ENCODE peak calls at places on chromosomes 5 and 9, in ten cellular contexts. One of them, this sample, is unnamed.

GRCh38 chr5:145408048-145408341 is 427.1 kb downstream of the PRELID2 start:
- DNase-seq in ELF-1: no peak
- DNase-seq in NCI-H1092 treated with DMSO at 0.1 percent for 48 hours: no peak
- DNase-seq in tibial artery: no peak
- DNase-seq in Right ventricle myocardium superior: no peak
- DNase-seq in heart left ventricle: no peak
- DNase-seq in GM04504: no peak
- DNase-seq in HS-5: no peak
- DNase-seq in stimulated activated CD4-positive, alpha-beta T cell treated with anti-CD3 and anti-CD28 coated beads, Interleukin-15, amount 100 ng/mL, for 1 hour: no peak
- DNase-seq in pulmonary artery endothelial cell: no peak
- DNase-seq in this sample: no peak

GRCh38 chr5:50727149-50727496 is 60.7 kb downstream of the PARP8 start:
- DNase-seq in ELF-1: no peak
- DNase-seq in pulmonary artery endothelial cell: no peak
- DNase-seq in stimulated activated CD4-positive, alpha-beta T cell treated with anti-CD3 and anti-CD28 coated beads, Interleukin-15, amount 100 ng/mL, for 1 hour: no peak
- DNase-seq in NCI-H1092 treated with DMSO at 0.1 percent for 48 hours: no peak
- DNase-seq in heart left ventricle: no peak
- DNase-seq in Right ventricle myocardium superior: no peak
- DNase-seq in GM04504: no peak
- DNase-seq in tibial artery: peak; percentile 38
- DNase-seq in HS-5: no peak
- DNase-seq in this sample: no peak

GRCh38 chr9:128600111-128600510 is 47.7 kb downstream of the SPTAN1 start:
- DNase-seq in tibial artery: no peak
- DNase-seq in ELF-1: no peak
- DNase-seq in pulmonary artery endothelial cell: no peak
- DNase-seq in stimulated activated CD4-positive, alpha-beta T cell treated with anti-CD3 and anti-CD28 coated beads, Interleukin-15, amount 100 ng/mL, for 1 hour: no peak
- DNase-seq in Right ventricle myocardium superior: no peak
- DNase-seq in heart left ventricle: no peak
- DNase-seq in NCI-H1092 treated with DMSO at 0.1 percent for 48 hours: no peak
- DNase-seq in HS-5: no peak
- DNase-seq in GM04504: no peak
- DNase-seq in this sample: no peak

GRCh38 chr9:13841801-13842462 is 472.0 kb downstream of the NFIB start:
- DNase-seq in ELF-1: no peak
- DNase-seq in heart left ventricle: peak; percentile 46
- DNase-seq in GM04504: no peak
- DNase-seq in HS-5: no peak
- DNase-seq in tibial artery: no peak
- DNase-seq in stimulated activated CD4-positive, alpha-beta T cell treated with anti-CD3 and anti-CD28 coated beads, Interleukin-15, amount 100 ng/mL, for 1 hour: no peak
- DNase-seq in pulmonary artery endothelial cell: no peak
- DNase-seq in NCI-H1092 treated with DMSO at 0.1 percent for 48 hours: no peak
- DNase-seq in Right ventricle myocardium superior: peak; percentile 43
- DNase-seq in this sample: no peak

GRCh38 chr5:65163698-65164097 is 318.0 kb downstream of the ADAMTS6 start:
- DNase-seq in NCI-H1092 treated with DMSO at 0.1 percent for 48 hours: no peak
- DNase-seq in ELF-1: no peak
- DNase-seq in stimulated activated CD4-positive, alpha-beta T cell treated with anti-CD3 and anti-CD28 coated beads, Interleukin-15, amount 100 ng/mL, for 1 hour: no peak
- DNase-seq in GM04504: peak; percentile 17
- DNase-seq in Right ventricle myocardium superior: no peak
- DNase-seq in heart left ventricle: no peak
- DNase-seq in HS-5: peak; percentile 65
- DNase-seq in tibial artery: no peak
- DNase-seq in pulmonary artery endothelial cell: no peak
- DNase-seq in this sample: no peak

GRCh38 chr5:124980174-124980941 is 233.9 kb upstream of the ZNF608 start:
- DNase-seq in ELF-1: peak; percentile 77
- DNase-seq in HS-5: no peak
- DNase-seq in heart left ventricle: no peak
- DNase-seq in Right ventricle myocardium superior: no peak
- DNase-seq in pulmonary artery endothelial cell: no peak
- DNase-seq in stimulated activated CD4-positive, alpha-beta T cell treated with anti-CD3 and anti-CD28 coated beads, Interleukin-15, amount 100 ng/mL, for 1 hour: no peak
- DNase-seq in tibial artery: no peak
- DNase-seq in NCI-H1092 treated with DMSO at 0.1 percent for 48 hours: peak; percentile 10
- DNase-seq in GM04504: no peak
- DNase-seq in this sample: no peak

GRCh38 chr9:93089024-93089423 is 7.0 kb upstream of the CARD19 start:
- DNase-seq in HS-5: no peak
- DNase-seq in Right ventricle myocardium superior: no peak
- DNase-seq in tibial artery: no peak
- DNase-seq in heart left ventricle: no peak
- DNase-seq in NCI-H1092 treated with DMSO at 0.1 percent for 48 hours: no peak
- DNase-seq in stimulated activated CD4-positive, alpha-beta T cell treated with anti-CD3 and anti-CD28 coated beads, Interleukin-15, amount 100 ng/mL, for 1 hour: no peak
- DNase-seq in pulmonary artery endothelial cell: no peak
- DNase-seq in ELF-1: no peak
- DNase-seq in GM04504: no peak
- DNase-seq in this sample: no peak

GRCh38 chr9:22913518-22913917 is 466.9 kb downstream of the DMRTA1 start:
- DNase-seq in tibial artery: no peak
- DNase-seq in heart left ventricle: no peak
- DNase-seq in HS-5: no peak
- DNase-seq in pulmonary artery endothelial cell: no peak
- DNase-seq in NCI-H1092 treated with DMSO at 0.1 percent for 48 hours: no peak
- DNase-seq in Right ventricle myocardium superior: no peak
- DNase-seq in GM04504: no peak
- DNase-seq in ELF-1: peak; percentile 18
- DNase-seq in stimulated activated CD4-positive, alpha-beta T cell treated with anti-CD3 and anti-CD28 coated beads, Interleukin-15, amount 100 ng/mL, for 1 hour: no peak
- DNase-seq in this sample: no peak

GRCh38 chr5:38441730-38442573 is 114.5 kb downstream of the LIFR start:
- DNase-seq in stimulated activated CD4-positive, alpha-beta T cell treated with anti-CD3 and anti-CD28 coated beads, Interleukin-15, amount 100 ng/mL, for 1 hour: peak; percentile 54
- DNase-seq in pulmonary artery endothelial cell: peak; percentile 76
- DNase-seq in tibial artery: peak; percentile 92
- DNase-seq in HS-5: peak; percentile 89
- DNase-seq in ELF-1: peak; percentile 91
- DNase-seq in heart left ventricle: peak; percentile 83
- DNase-seq in Right ventricle myocardium superior: peak; percentile 88
- DNase-seq in GM04504: peak; percentile 77
- DNase-seq in NCI-H1092 treated with DMSO at 0.1 percent for 48 hours: peak; percentile 92
- DNase-seq in this sample: peak; percentile 91

GRCh38 chr5:132474881-132475511 is 15.6 kb downstream of the IRF1 start:
- DNase-seq in Right ventricle myocardium superior: no peak
- DNase-seq in tibial artery: peak; percentile 17
- DNase-seq in HS-5: no peak
- DNase-seq in GM04504: no peak
- DNase-seq in pulmonary artery endothelial cell: no peak
- DNase-seq in NCI-H1092 treated with DMSO at 0.1 percent for 48 hours: no peak
- DNase-seq in ELF-1: peak; percentile 83
- DNase-seq in heart left ventricle: peak; percentile 40
- DNase-seq in stimulated activated CD4-positive, alpha-beta T cell treated with anti-CD3 and anti-CD28 coated beads, Interleukin-15, amount 100 ng/mL, for 1 hour: no peak
- DNase-seq in this sample: no peak

GRCh38 chr5:73558950-73559349 is 6.5 kb downstream of the ANKRA2 start:
- DNase-seq in Right ventricle myocardium superior: no peak
- DNase-seq in tibial artery: no peak
- DNase-seq in HS-5: no peak
- DNase-seq in stimulated activated CD4-positive, alpha-beta T cell treated with anti-CD3 and anti-CD28 coated beads, Interleukin-15, amount 100 ng/mL, for 1 hour: no peak
- DNase-seq in heart left ventricle: no peak
- DNase-seq in GM04504: no peak
- DNase-seq in pulmonary artery endothelial cell: no peak
- DNase-seq in ELF-1: no peak
- DNase-seq in NCI-H1092 treated with DMSO at 0.1 percent for 48 hours: no peak
- DNase-seq in this sample: no peak

GRCh38 chr5:141121563-141121962 is at the start of gene PCDHB4:
- DNase-seq in stimulated activated CD4-positive, alpha-beta T cell treated with anti-CD3 and anti-CD28 coated beads, Interleukin-15, amount 100 ng/mL, for 1 hour: no peak
- DNase-seq in pulmonary artery endothelial cell: no peak
- DNase-seq in tibial artery: no peak
- DNase-seq in HS-5: no peak
- DNase-seq in NCI-H1092 treated with DMSO at 0.1 percent for 48 hours: no peak
- DNase-seq in Right ventricle myocardium superior: peak; percentile 36
- DNase-seq in ELF-1: no peak
- DNase-seq in heart left ventricle: peak; percentile 69
- DNase-seq in GM04504: no peak
- DNase-seq in this sample: no peak

GRCh38 chr5:111777382-111777781 is 20.4 kb upstream of the NREP start:
- DNase-seq in heart left ventricle: no peak
- DNase-seq in HS-5: no peak
- DNase-seq in NCI-H1092 treated with DMSO at 0.1 percent for 48 hours: no peak
- DNase-seq in stimulated activated CD4-positive, alpha-beta T cell treated with anti-CD3 and anti-CD28 coated beads, Interleukin-15, amount 100 ng/mL, for 1 hour: no peak
- DNase-seq in pulmonary artery endothelial cell: no peak
- DNase-seq in GM04504: no peak
- DNase-seq in Right ventricle myocardium superior: no peak
- DNase-seq in tibial artery: no peak
- DNase-seq in ELF-1: no peak
- DNase-seq in this sample: no peak

GRCh38 chr5:33148076-33148501 is 292.7 kb upstream of the TARS1 start:
- DNase-seq in Right ventricle myocardium superior: peak; percentile 42
- DNase-seq in GM04504: peak; percentile 86
- DNase-seq in NCI-H1092 treated with DMSO at 0.1 percent for 48 hours: no peak
- DNase-seq in stimulated activated CD4-positive, alpha-beta T cell treated with anti-CD3 and anti-CD28 coated beads, Interleukin-15, amount 100 ng/mL, for 1 hour: no peak
- DNase-seq in heart left ventricle: no peak
- DNase-seq in HS-5: peak; percentile 89
- DNase-seq in pulmonary artery endothelial cell: no peak
- DNase-seq in tibial artery: peak; percentile 47
- DNase-seq in ELF-1: no peak
- DNase-seq in this sample: no peak

GRCh38 chr5:4374866-4375265 is 765.3 kb upstream of the ADAMTS16 start:
- DNase-seq in NCI-H1092 treated with DMSO at 0.1 percent for 48 hours: no peak
- DNase-seq in ELF-1: no peak
- DNase-seq in GM04504: no peak
- DNase-seq in tibial artery: no peak
- DNase-seq in stimulated activated CD4-positive, alpha-beta T cell treated with anti-CD3 and anti-CD28 coated beads, Interleukin-15, amount 100 ng/mL, for 1 hour: no peak
- DNase-seq in heart left ventricle: no peak
- DNase-seq in Right ventricle myocardium superior: no peak
- DNase-seq in pulmonary artery endothelial cell: no peak
- DNase-seq in HS-5: no peak
- DNase-seq in this sample: no peak

GRCh38 chr5:5145651-5146529 is 5.8 kb downstream of the ADAMTS16 start:
- DNase-seq in heart left ventricle: no peak
- DNase-seq in GM04504: no peak
- DNase-seq in ELF-1: no peak
- DNase-seq in NCI-H1092 treated with DMSO at 0.1 percent for 48 hours: no peak
- DNase-seq in tibial artery: no peak
- DNase-seq in HS-5: peak; percentile 90
- DNase-seq in stimulated activated CD4-positive, alpha-beta T cell treated with anti-CD3 and anti-CD28 coated beads, Interleukin-15, amount 100 ng/mL, for 1 hour: no peak
- DNase-seq in pulmonary artery endothelial cell: no peak
- DNase-seq in Right ventricle myocardium superior: no peak
- DNase-seq in this sample: no peak

GRCh38 chr9:32590898-32591297 is 17.9 kb upstream of the NDUFB6 start:
- DNase-seq in NCI-H1092 treated with DMSO at 0.1 percent for 48 hours: no peak
- DNase-seq in pulmonary artery endothelial cell: no peak
- DNase-seq in heart left ventricle: no peak
- DNase-seq in tibial artery: no peak
- DNase-seq in ELF-1: no peak
- DNase-seq in Right ventricle myocardium superior: no peak
- DNase-seq in GM04504: no peak
- DNase-seq in stimulated activated CD4-positive, alpha-beta T cell treated with anti-CD3 and anti-CD28 coated beads, Interleukin-15, amount 100 ng/mL, for 1 hour: no peak
- DNase-seq in HS-5: no peak
- DNase-seq in this sample: no peak

GRCh38 chr5:14108170-14108996 is 34.8 kb upstream of the TRIO start:
- DNase-seq in pulmonary artery endothelial cell: peak; percentile 52
- DNase-seq in Right ventricle myocardium superior: peak; percentile 56
- DNase-seq in ELF-1: peak; percentile 66
- DNase-seq in NCI-H1092 treated with DMSO at 0.1 percent for 48 hours: peak; percentile 57
- DNase-seq in stimulated activated CD4-positive, alpha-beta T cell treated with anti-CD3 and anti-CD28 coated beads, Interleukin-15, amount 100 ng/mL, for 1 hour: no peak
- DNase-seq in tibial artery: peak; percentile 51
- DNase-seq in heart left ventricle: no peak
- DNase-seq in GM04504: peak; percentile 40
- DNase-seq in HS-5: peak; percentile 80
- DNase-seq in this sample: peak; percentile 62

GRCh38 chr5:929596-929995 is 36.9 kb downstream of the TRIP13 start:
- DNase-seq in GM04504: no peak
- DNase-seq in Right ventricle myocardium superior: no peak
- DNase-seq in ELF-1: no peak
- DNase-seq in heart left ventricle: no peak
- DNase-seq in stimulated activated CD4-positive, alpha-beta T cell treated with anti-CD3 and anti-CD28 coated beads, Interleukin-15, amount 100 ng/mL, for 1 hour: no peak
- DNase-seq in NCI-H1092 treated with DMSO at 0.1 percent for 48 hours: no peak
- DNase-seq in tibial artery: no peak
- DNase-seq in HS-5: no peak
- DNase-seq in pulmonary artery endothelial cell: no peak
- DNase-seq in this sample: no peak

GRCh38 chr9:121684381-121685145 is 33.1 kb downstream of the DAB2IP start:
- DNase-seq in pulmonary artery endothelial cell: no peak
- DNase-seq in GM04504: no peak
- DNase-seq in stimulated activated CD4-positive, alpha-beta T cell treated with anti-CD3 and anti-CD28 coated beads, Interleukin-15, amount 100 ng/mL, for 1 hour: no peak
- DNase-seq in HS-5: no peak
- DNase-seq in heart left ventricle: peak; percentile 79
- DNase-seq in NCI-H1092 treated with DMSO at 0.1 percent for 48 hours: peak; percentile 4
- DNase-seq in Right ventricle myocardium superior: peak; percentile 70
- DNase-seq in tibial artery: peak; percentile 46
- DNase-seq in ELF-1: peak; percentile 80
- DNase-seq in this sample: no peak

GRCh38 chr9:136339173-136339957 is 12.0 kb downstream of the GPSM1 start:
- DNase-seq in GM04504: no peak
- DNase-seq in NCI-H1092 treated with DMSO at 0.1 percent for 48 hours: no peak
- DNase-seq in heart left ventricle: peak; percentile 85
- DNase-seq in tibial artery: peak; percentile 49
- DNase-seq in ELF-1: peak; percentile 86
- DNase-seq in stimulated activated CD4-positive, alpha-beta T cell treated with anti-CD3 and anti-CD28 coated beads, Interleukin-15, amount 100 ng/mL, for 1 hour: no peak
- DNase-seq in HS-5: no peak
- DNase-seq in Right ventricle myocardium superior: peak; percentile 87
- DNase-seq in pulmonary artery endothelial cell: peak; percentile 29
- DNase-seq in this sample: no peak

GRCh38 chr9:121598167-121599000 is 53.0 kb upstream of the DAB2IP start:
- DNase-seq in Right ventricle myocardium superior: peak; percentile 87
- DNase-seq in tibial artery: peak; percentile 38
- DNase-seq in GM04504: peak; percentile 46
- DNase-seq in ELF-1: peak; percentile 96
- DNase-seq in HS-5: no peak
- DNase-seq in NCI-H1092 treated with DMSO at 0.1 percent for 48 hours: peak; percentile 25
- DNase-seq in heart left ventricle: peak; percentile 89
- DNase-seq in pulmonary artery endothelial cell: no peak
- DNase-seq in stimulated activated CD4-positive, alpha-beta T cell treated with anti-CD3 and anti-CD28 coated beads, Interleukin-15, amount 100 ng/mL, for 1 hour: no peak
- DNase-seq in this sample: no peak

GRCh38 chr5:118551031-118551430 is 437.3 kb downstream of the DTWD2 start:
- DNase-seq in ELF-1: no peak
- DNase-seq in tibial artery: no peak
- DNase-seq in stimulated activated CD4-positive, alpha-beta T cell treated with anti-CD3 and anti-CD28 coated beads, Interleukin-15, amount 100 ng/mL, for 1 hour: no peak
- DNase-seq in pulmonary artery endothelial cell: no peak
- DNase-seq in GM04504: no peak
- DNase-seq in heart left ventricle: no peak
- DNase-seq in Right ventricle myocardium superior: no peak
- DNase-seq in HS-5: no peak
- DNase-seq in NCI-H1092 treated with DMSO at 0.1 percent for 48 hours: no peak
- DNase-seq in this sample: no peak

GRCh38 chr5:175567954-175568353 is 89.6 kb downstream of the SFXN1 start:
- DNase-seq in NCI-H1092 treated with DMSO at 0.1 percent for 48 hours: no peak
- DNase-seq in GM04504: no peak
- DNase-seq in HS-5: no peak
- DNase-seq in tibial artery: no peak
- DNase-seq in heart left ventricle: no peak
- DNase-seq in stimulated activated CD4-positive, alpha-beta T cell treated with anti-CD3 and anti-CD28 coated beads, Interleukin-15, amount 100 ng/mL, for 1 hour: no peak
- DNase-seq in ELF-1: no peak
- DNase-seq in pulmonary artery endothelial cell: no peak
- DNase-seq in Right ventricle myocardium superior: no peak
- DNase-seq in this sample: peak; percentile 10

GRCh38 chr9:114051706-114052105 is 26.4 kb downstream of the AMBP start:
- DNase-seq in tibial artery: no peak
- DNase-seq in Right ventricle myocardium superior: no peak
- DNase-seq in pulmonary artery endothelial cell: no peak
- DNase-seq in stimulated activated CD4-positive, alpha-beta T cell treated with anti-CD3 and anti-CD28 coated beads, Interleukin-15, amount 100 ng/mL, for 1 hour: no peak
- DNase-seq in GM04504: no peak
- DNase-seq in ELF-1: no peak
- DNase-seq in heart left ventricle: no peak
- DNase-seq in HS-5: no peak
- DNase-seq in NCI-H1092 treated with DMSO at 0.1 percent for 48 hours: no peak
- DNase-seq in this sample: no peak

GRCh38 chr5:108295588-108296368 is 86.1 kb downstream of the FBXL17 start:
- DNase-seq in ELF-1: no peak
- DNase-seq in HS-5: peak; percentile 26
- DNase-seq in stimulated activated CD4-positive, alpha-beta T cell treated with anti-CD3 and anti-CD28 coated beads, Interleukin-15, amount 100 ng/mL, for 1 hour: no peak
- DNase-seq in Right ventricle myocardium superior: no peak
- DNase-seq in GM04504: no peak
- DNase-seq in NCI-H1092 treated with DMSO at 0.1 percent for 48 hours: no peak
- DNase-seq in pulmonary artery endothelial cell: peak; percentile 36
- DNase-seq in heart left ventricle: no peak
- DNase-seq in tibial artery: no peak
- DNase-seq in this sample: no peak

GRCh38 chr5:92962752-92963151 is 618.3 kb downstream of the NR2F1-AS1 start:
- DNase-seq in NCI-H1092 treated with DMSO at 0.1 percent for 48 hours: peak; percentile 76
- DNase-seq in heart left ventricle: no peak
- DNase-seq in HS-5: no peak
- DNase-seq in stimulated activated CD4-positive, alpha-beta T cell treated with anti-CD3 and anti-CD28 coated beads, Interleukin-15, amount 100 ng/mL, for 1 hour: no peak
- DNase-seq in Right ventricle myocardium superior: no peak
- DNase-seq in ELF-1: no peak
- DNase-seq in GM04504: no peak
- DNase-seq in pulmonary artery endothelial cell: no peak
- DNase-seq in tibial artery: no peak
- DNase-seq in this sample: no peak

GRCh38 chr9:14313378-14313940 is 482 bp downstream of the NFIB start:
- DNase-seq in HS-5: no peak
- DNase-seq in Right ventricle myocardium superior: no peak
- DNase-seq in ELF-1: peak; percentile 52
- DNase-seq in pulmonary artery endothelial cell: no peak
- DNase-seq in stimulated activated CD4-positive, alpha-beta T cell treated with anti-CD3 and anti-CD28 coated beads, Interleukin-15, amount 100 ng/mL, for 1 hour: no peak
- DNase-seq in heart left ventricle: peak; percentile 60
- DNase-seq in GM04504: no peak
- DNase-seq in NCI-H1092 treated with DMSO at 0.1 percent for 48 hours: no peak
- DNase-seq in tibial artery: peak; percentile 27
- DNase-seq in this sample: no peak